ENCODE peak calls at places on chromosomes 3 and 15, in ten cellular contexts. S, W, T, E, K, C, I, J, N and L are unnamed samples. For H3K36me3, the result is how much of the 10 kb centered on the place peaks cover.

GRCh38 chr15:40739042-40739441 is 16.0 kb downstream of the RMDN3 start:
- DNase-seq in S (no peak), W (no peak), T (no peak), E (no peak), K (no peak), C (no peak), I (no peak), J (no peak), N (no peak), L (no peak)

GRCh38 chr3:49358884-49359225 is 702 bp upstream of the GPX1 start:
- DNase-seq in S (no peak), W (no peak), T (no peak), E (no peak), K (no peak), C (no peak), I (no peak), J (no peak), N (no peak), L (no peak)

GRCh38 chr3:66372681-66373350 is 128.0 kb downstream of the LRIG1 start:
- DNase-seq in S (peak), W (peak), T (no peak), E (no peak), K (peak), C (no peak), I (no peak), J (no peak), N (no peak), L (peak)

GRCh38 chr3:62950227-62950626 is 75.0 kb upstream of the CADPS start:
- DNase-seq in S (no peak), W (no peak), T (no peak), E (no peak), K (no peak), C (no peak), I (no peak), J (no peak), N (no peak), L (no peak)

GRCh38 chr15:85116925-85117646 is 135.4 kb downstream of the PDE8A start:
- DNase-seq in S (no peak), W (no peak), T (no peak), E (no peak), K (no peak), C (no peak), I (no peak), J (no peak), N (no peak), L (no peak)

GRCh38 chr3:59052803-59053411 is 3.1 kb upstream of the CFAP20DC start:
- DNase-seq in S (peak), W (no peak), T (peak), E (no peak), K (no peak), C (no peak), I (no peak), J (no peak), N (no peak), L (no peak)

GRCh38 chr3:78728406-78729145 is 1039.2 kb downstream of the ROBO1 start:
- DNase-seq in S (peak), W (peak), T (no peak), E (peak), K (peak), C (peak), I (peak), J (peak), N (no peak), L (peak)

GRCh38 chr3:169660709-169661566 is 2.6 kb downstream of the MECOM start:
- DNase-seq in S (peak), W (peak), T (no peak), E (no peak), K (no peak), C (peak), I (no peak), J (no peak), N (no peak), L (no peak)

GRCh38 chr3:112642912-112643506 is 2.1 kb upstream of the CCDC80 start:
- DNase-seq in S (peak), W (peak), T (peak), E (peak), K (peak), C (peak), I (peak), J (peak), N (peak), L (peak)

GRCh38 chr3:161600185-161600584 is 103.6 kb downstream of the OTOL1 start:
- DNase-seq in S (no peak), W (no peak), T (no peak), E (no peak), K (no peak), C (no peak), I (no peak), J (no peak), N (no peak), L (no peak)

GRCh38 chr3:4271834-4272233 is 31.3 kb upstream of the SETMAR start:
- DNase-seq in S (peak), W (no peak), T (peak), E (no peak), K (no peak), C (no peak), I (peak), J (no peak), N (no peak), L (no peak)

GRCh38 chr15:44636976-44637375 is 26.5 kb downstream of the SPG11 start:
- DNase-seq in S (no peak), W (no peak), T (no peak), E (no peak), K (no peak), C (no peak), I (no peak), J (no peak), N (no peak), L (no peak)
- H3K36me3 ChIP-seq in S (under half), W (under half), T (under half), E (under half), K (under half), C (under half), I (under half), J (half or more), N (under half), L (half or more)

DNA sequence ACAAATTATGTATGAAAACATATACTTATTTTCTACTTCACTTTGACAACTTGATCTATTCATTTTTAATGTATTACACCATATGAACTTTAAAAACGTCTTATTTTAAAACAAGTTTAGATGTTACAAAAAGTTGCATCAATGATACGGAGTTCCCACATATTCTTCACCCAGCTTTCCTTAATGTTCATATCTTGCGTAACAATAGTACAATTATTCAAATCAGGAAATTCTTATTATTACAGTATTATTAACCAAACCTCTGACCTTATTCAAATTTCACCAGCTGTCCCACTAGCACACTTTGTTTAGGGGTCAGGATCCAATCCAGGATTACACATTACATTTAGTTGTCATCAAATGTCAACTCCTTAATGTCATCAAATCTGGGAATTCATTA is 12.9 kb upstream of the XRN1 start:
- DNase-seq in S (no peak), W (no peak), T (no peak), E (no peak), K (no peak), C (no peak), I (no peak), J (no peak), N (no peak), L (no peak)
- H3K36me3 ChIP-seq in S (under half), W (under half), T (under half), E (under half), K (under half), C (under half), I (under half), J (half or more), N (under half), L (under half)

GRCh38 chr15:90814193-90814811 is 54.1 kb upstream of the FURIN start:
- DNase-seq in S (no peak), W (no peak), T (no peak), E (no peak), K (no peak), C (peak), I (no peak), J (no peak), N (no peak), L (no peak)
- H3K36me3 ChIP-seq in S (under half), W (under half), T (under half), E (under half), K (under half), C (under half), I (under half), J (under half), N (under half), L (under half)

GRCh38 chr3:37053753-37054152 is 60.4 kb downstream of the MLH1 start:
- DNase-seq in S (no peak), W (no peak), T (no peak), E (no peak), K (no peak), C (no peak), I (no peak), J (no peak), N (no peak), L (no peak)

GRCh38 chr3:37052860-37053259 is 59.5 kb downstream of the MLH1 start:
- DNase-seq in S (no peak), W (no peak), T (no peak), E (no peak), K (no peak), C (peak), I (no peak), J (no peak), N (no peak), L (no peak)

GRCh38 chr3:37050242-37050641 is 56.9 kb downstream of the MLH1 start:
- DNase-seq in S (no peak), W (peak), T (no peak), E (no peak), K (no peak), C (no peak), I (no peak), J (no peak), N (no peak), L (peak)

GRCh38 chr3:37054370-37054769 is 61.1 kb downstream of the MLH1 start:
- DNase-seq in S (no peak), W (peak), T (peak), E (no peak), K (no peak), C (no peak), I (no peak), J (no peak), N (no peak), L (no peak)

GRCh38 chr3:37053337-37053736 is 60.0 kb downstream of the MLH1 start:
- DNase-seq in S (no peak), W (no peak), T (no peak), E (no peak), K (no peak), C (no peak), I (no peak), J (no peak), N (no peak), L (no peak)
- H3K36me3 ChIP-seq in S (under half), W (under half), T (under half), E (under half), K (under half), C (under half), I (under half), J (half or more), N (under half), L (half or more)

GRCh38 chr3:127052121-127052561 is 69.2 kb downstream of the PLXNA1 start:
- DNase-seq in S (no peak), W (peak), T (no peak), E (peak), K (peak), C (peak), I (no peak), J (peak), N (peak), L (peak)
- H3K36me3 ChIP-seq in S (under half), W (under half), T (under half), E (under half), K (under half), C (under half), I (under half), J (under half), N (under half), L (under half)

DNA sequence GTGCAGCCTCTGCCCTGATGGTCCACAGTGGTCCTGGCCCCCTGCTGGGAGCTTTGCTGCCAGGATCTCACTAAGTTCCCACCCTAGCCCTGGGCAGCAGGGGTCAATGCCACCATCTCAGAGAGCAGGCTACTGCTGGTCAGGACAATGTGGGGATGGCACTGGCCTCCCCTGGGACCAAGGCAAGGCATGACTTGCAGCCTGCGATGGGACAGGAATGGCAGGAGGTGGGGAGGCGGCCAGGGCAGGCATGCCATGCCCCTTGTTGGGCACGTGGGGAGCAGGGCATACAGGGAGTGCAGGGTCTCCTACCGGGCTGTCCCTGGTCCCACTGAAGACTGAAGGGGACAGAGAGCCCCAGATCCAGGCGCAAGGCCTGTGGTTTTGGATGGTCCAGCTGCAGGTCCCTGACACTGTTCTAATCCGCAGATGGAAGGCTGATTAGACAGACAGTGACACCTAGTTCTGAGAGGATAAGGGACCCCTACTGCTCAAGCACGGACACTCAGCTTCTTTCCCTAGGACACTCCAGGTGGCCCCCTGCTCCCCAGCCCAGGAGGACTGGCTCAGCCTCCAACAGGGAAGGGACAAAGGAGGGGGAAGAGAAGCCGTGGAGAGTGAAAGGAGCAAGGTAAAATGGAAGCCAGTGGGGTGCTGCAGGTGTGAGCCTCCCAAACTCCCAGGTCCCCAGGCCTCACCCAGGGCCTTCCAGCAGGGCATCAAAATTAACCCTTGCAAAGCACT is 69.2 kb upstream of the RPL32 start:
- DNase-seq in S (no peak), W (no peak), T (no peak), E (no peak), K (peak), C (no peak), I (no peak), J (no peak), N (peak), L (no peak)
- H3K36me3 ChIP-seq in S (under half), W (under half), T (under half), E (half or more), K (under half), C (half or more), I (under half), J (half or more), N (under half), L (half or more)

GRCh38 chr15:59026207-59026606 is 38.7 kb downstream of the RNF111 start:
- DNase-seq in S (no peak), W (no peak), T (no peak), E (no peak), K (no peak), C (no peak), I (no peak), J (no peak), N (no peak), L (no peak)
- H3K36me3 ChIP-seq in S (under half), W (under half), T (under half), E (under half), K (under half), C (under half), I (under half), J (under half), N (under half), L (under half)